ENCODE peak calls at places on chromosomes 11 and 22, in four cellular contexts. U is K562, H is IMR-90, N is GM12878. G is an unnamed sample.

GRCh38 chr11:32176223-32176811 is 85.4 kb downstream of the RCN1 start:
- DNase-seq in U (peak; percentile 83), N (peak; percentile 64), H (peak; percentile 76), G (peak; percentile 59)

GRCh38 chr11:70542406-70542805 is 144.1 kb downstream of the CTTN start:
- DNase-seq in N (no peak), U (no peak), H (no peak), G (no peak)

GRCh38 chr11:6229911-6230310 is 4.5 kb downstream of the FHIP1B start:
- DNase-seq in U (no peak), N (no peak), H (no peak), G (no peak)

GRCh38 chr22:47355776-47356432 is 593.5 kb downstream of the TBC1D22A start:
- DNase-seq in H (no peak), U (no peak), N (no peak), G (no peak)

GRCh38 chr22:42261266-42261665 is 9.2 kb downstream of the TCF20 start:
- DNase-seq in N (no peak), U (no peak), H (peak; percentile 72), G (no peak)

GRCh38 chr11:119912214-119912613 is 183.2 kb upstream of the NECTIN1 start:
- DNase-seq in N (no peak), H (no peak), U (no peak), G (no peak)

GRCh38 chr22:26558246-26558895 is 31.6 kb downstream of the TPST2 start:
- DNase-seq in U (no peak), H (peak; percentile 46), N (no peak), G (no peak)

GRCh38 chr11:72885853-72886252 is 71.6 kb downstream of the ATG16L2 start:
- DNase-seq in N (no peak), H (no peak), U (no peak), G (no peak)

GRCh38 chr11:31804439-31805036 is 6.6 kb downstream of the PAX6 start:
- DNase-seq in N (no peak), U (no peak), H (no peak), G (no peak)

GRCh38 chr11:118263109-118263508 is 988 bp downstream of the MPZL2 start:
- DNase-seq in U (no peak), N (no peak), H (no peak), G (no peak)

GRCh38 chr11:73229321-73230275 is 11.5 kb downstream of the P2RY2 start:
- DNase-seq in U (no peak), H (no peak), N (no peak), G (no peak)

GRCh38 chr22:48855013-48855412 is 972.7 kb downstream of the BRD1 start:
- DNase-seq in N (no peak), H (no peak), U (no peak), G (no peak)

GRCh38 chr11:111937859-111938258 is 716 bp downstream of the DIXDC1 start:
- DNase-seq in H (no peak), U (no peak), N (no peak), G (no peak)

GRCh38 chr11:86571273-86571948 is 101.0 kb downstream of the ME3 start:
- DNase-seq in N (no peak), U (peak; percentile 70), H (no peak), G (peak; percentile 76)

GRCh38 chr11:12810497-12810896 is 136.3 kb downstream of the TEAD1 start:
- DNase-seq in N (no peak), H (peak; percentile 64), U (peak; percentile 38), G (no peak)

GRCh38 chr11:57460017-57460755 is at the start of gene RTN4RL2:
- DNase-seq in N (no peak), U (peak; percentile 90), H (peak; percentile 45), G (no peak)

GRCh38 chr11:102592634-102593581 is 32.2 kb downstream of the MMP20 start:
- DNase-seq in N (no peak), U (peak; percentile 22), H (peak; percentile 20), G (no peak)

GRCh38 chr22:37990302-37990701 is 5.9 kb upstream of the SOX10 start:
- DNase-seq in H (no peak), N (no peak), U (no peak), G (no peak)

GRCh38 chr11:79087238-79087956 is 353.4 kb downstream of the TENM4 start:
- DNase-seq in H (peak; percentile 62), N (no peak), U (no peak), G (no peak)

GRCh38 chr11:65213322-65214211 is 31.8 kb downstream of the CAPN1 start:
- DNase-seq in H (peak; percentile 6), U (peak; percentile 52), N (no peak), G (peak; percentile 70)

GRCh38 chr11:95577716-95578460 is 211.7 kb downstream of the FAM76B start:
- DNase-seq in H (peak; percentile 83), U (no peak), N (no peak), G (no peak)

GRCh38 chr11:33557201-33557600 is 143.4 kb downstream of the C11orf91 start:
- DNase-seq in N (no peak), H (peak; percentile 80), U (no peak), G (no peak)

GRCh38 chr22:20245577-20246367 is 22.3 kb downstream of the RTN4R start:
- DNase-seq in N (no peak), H (no peak), U (no peak), G (no peak)

GRCh38 chr22:38305481-38306448 is 11.5 kb downstream of the CSNK1E start:
- DNase-seq in N (peak; percentile 89), H (peak; percentile 54), U (no peak), G (no peak)

GRCh38 chr22:17431179-17431578 is 61.9 kb downstream of the CECR2 start:
- DNase-seq in N (no peak), H (no peak), U (no peak), G (no peak)

GRCh38 chr11:47270331-47271271 is 668 bp downstream of the MADD start:
- DNase-seq in U (peak; percentile 67), N (no peak), H (peak; percentile 72), G (peak; percentile 50)

GRCh38 chr11:61004037-61004641 is 32.7 kb downstream of the CD6 start:
- DNase-seq in H (peak; percentile 13), N (no peak), U (no peak), G (no peak)
- TF ChIP-seq CHD1 in H (no peak), N (no peak), U (no peak), G (no peak)

DNA sequence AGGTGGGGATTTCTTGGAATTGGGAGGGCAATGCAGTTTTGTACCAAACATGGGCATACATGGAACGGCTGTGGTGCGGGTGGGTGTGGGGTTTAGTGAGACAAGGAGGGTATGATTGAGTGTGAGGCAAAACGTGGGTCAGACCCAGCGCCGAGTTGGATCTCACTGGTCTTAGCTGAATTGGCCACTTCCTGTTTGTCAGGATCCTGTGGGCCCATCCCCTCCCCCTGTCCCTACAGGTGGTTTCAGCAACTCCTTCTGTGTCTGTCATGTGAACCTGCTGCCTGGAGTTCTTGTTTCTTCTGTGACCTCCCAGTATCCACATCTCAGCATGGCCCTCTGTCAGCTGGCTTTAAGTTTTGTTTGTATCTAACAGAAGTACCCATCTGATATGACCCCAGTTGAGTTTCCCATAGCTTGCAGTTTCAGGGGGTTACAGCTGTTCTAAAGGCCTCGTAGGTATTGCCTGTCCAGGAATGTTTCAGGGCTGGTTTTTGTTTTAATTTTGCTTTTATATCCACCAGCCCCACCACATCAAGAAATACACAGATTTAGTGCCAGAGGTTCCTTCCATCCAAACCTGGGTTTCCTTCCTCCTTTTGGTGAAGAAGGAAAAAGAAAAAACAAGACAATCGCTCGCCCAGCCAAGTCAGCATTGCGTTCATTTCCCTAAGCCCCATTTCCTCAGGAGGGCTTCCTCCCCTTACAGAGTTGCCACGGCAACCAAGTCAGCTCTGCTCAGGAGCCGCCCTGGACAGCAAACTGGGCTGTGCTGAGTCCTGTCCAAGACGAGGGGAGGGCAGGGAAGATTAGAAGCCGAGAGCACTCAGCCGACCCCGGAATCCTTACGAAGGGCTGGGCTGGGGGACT is 6.1 kb downstream of the APOL1 start:
- DNase-seq in N (no peak), H (peak; percentile 64), U (no peak), G (no peak)
- TF ChIP-seq CHD1 in N (no peak), H (no peak), U (no peak), G (no peak)

GRCh38 chr11:26947379-26947844 is 46.5 kb upstream of the FIBIN start:
- DNase-seq in U (no peak), H (peak; percentile 100), N (no peak), G (no peak)
- TF ChIP-seq CHD1 in U (no peak), H (no peak), N (no peak), G (no peak)

GRCh38 chr11:45100338-45100737 is 46.1 kb upstream of the PRDM11 start:
- DNase-seq in U (peak; percentile 30), H (peak; percentile 46), N (no peak), G (no peak)
- TF ChIP-seq CHD1 in U (no peak), H (no peak), N (no peak), G (no peak)